ENCODE peak calls at places on chromosomes 13 and 19, in six cellular contexts. M is tibial nerve; O is CD8-positive, alpha-beta memory T cell; R is neuronal stem cell; V is stomach; F is naive thymus-derived CD4-positive, alpha-beta T cell. X is an unnamed sample. For H3K36me3 and H3K4me1, the result is how much of the 10 kb centered on the place peaks cover.

GRCh38 chr13:23652909-23653726 is 82.9 kb downstream of the TNFRSF19 start:
- DNase-seq in M (no peak), O (peak), R (no peak), V (no peak), F (no peak), X (no peak)

GRCh38 chr13:106034201-106034600 is 501.3 kb downstream of the EFNB2 start:
- DNase-seq in M (no peak), O (no peak), R (no peak), V (no peak), F (no peak), X (no peak)

GRCh38 chr13:29577135-29578051 is 18.1 kb downstream of the SLC7A1 start:
- DNase-seq in M (no peak), O (no peak), R (no peak), V (no peak), F (no peak), X (no peak)

GRCh38 chr13:112687836-112688559 is 1.8 kb upstream of the ATP11A start:
- DNase-seq in M (no peak), O (no peak), R (no peak), V (peak), F (no peak), X (no peak)

GRCh38 chr13:25232937-25233515 is 54.3 kb downstream of the MTMR6 start:
- DNase-seq in M (no peak), O (peak), R (no peak), V (no peak), F (no peak), X (peak)

GRCh38 chr13:52842440-52842839 is 6.0 kb downstream of the PCDH8 start:
- DNase-seq in M (no peak), O (no peak), R (no peak), V (no peak), F (no peak), X (no peak)

GRCh38 chr13:46909037-46909436 is 12.2 kb upstream of the HTR2A start:
- DNase-seq in M (no peak), O (no peak), R (no peak), V (no peak), F (no peak), X (no peak)

GRCh38 chr13:50712469-50712868 is 131.0 kb downstream of the DLEU7 start:
- DNase-seq in M (no peak), O (no peak), R (no peak), V (no peak), F (no peak), X (no peak)

GRCh38 chr19:30666301-30666803 is 294.2 kb downstream of the ZNF536 start:
- DNase-seq in M (no peak), O (no peak), R (peak), V (peak), F (no peak), X (peak)

GRCh38 chr19:45162464-45163143 is 1.8 kb upstream of the NKPD1 start:
- DNase-seq in M (no peak), O (no peak), R (no peak), V (no peak), F (no peak), X (no peak)

GRCh38 chr13:50389726-50390125 is 374.5 kb downstream of the KCNRG start:
- DNase-seq in M (no peak), O (no peak), R (no peak), V (no peak), F (no peak), X (no peak)

GRCh38 chr13:36344886-36345437 is 1.2 kb downstream of the SPART start:
- DNase-seq in M (no peak), O (no peak), R (no peak), V (no peak), F (peak), X (peak)

GRCh38 chr13:28324181-28324789 is 170.6 kb downstream of the FLT1 start:
- DNase-seq in M (no peak), O (peak), R (peak), V (peak), F (peak), X (peak)

GRCh38 chr13:101554420-101555125 is 102.1 kb downstream of the ITGBL1 start:
- DNase-seq in M (no peak), O (no peak), R (no peak), V (no peak), F (no peak), X (no peak)

GRCh38 chr13:100269837-100270236 is 180.9 kb downstream of the PCCA start:
- DNase-seq in M (peak), O (no peak), R (no peak), V (peak), F (no peak), X (no peak)

GRCh38 chr19:35903550-35904179 is 1.3 kb downstream of the HCST start:
- DNase-seq in M (peak), O (peak), R (no peak), V (peak), F (peak), X (peak)

GRCh38 chr13:39353988-39354387 is 249.0 kb downstream of the LHFPL6 start:
- DNase-seq in M (no peak), O (no peak), R (no peak), V (no peak), F (no peak), X (no peak)

GRCh38 chr19:42532881-42533280 is 4.6 kb upstream of the CEACAM1 start:
- DNase-seq in M (no peak), O (no peak), R (no peak), V (no peak), F (no peak), X (no peak)

GRCh38 chr13:50456111-50456510 is 387.4 kb downstream of the DLEU7 start:
- DNase-seq in M (no peak), O (no peak), R (no peak), V (no peak), F (no peak), X (no peak)

GRCh38 chr19:45922281-45922680 is 7.7 kb upstream of the NANOS2 start:
- DNase-seq in M (no peak), O (no peak), R (no peak), V (no peak), F (no peak), X (peak)

GRCh38 chr19:50492303-50493052 is 15.8 kb upstream of the GARIN5A start:
- DNase-seq in M (no peak), O (no peak), R (no peak), V (no peak), F (peak), X (no peak)

GRCh38 chr19:5897189-5897969 is 6.2 kb downstream of the NDUFA11 start:
- DNase-seq in M (no peak), O (no peak), R (no peak), V (no peak), F (no peak), X (no peak)

GRCh38 chr19:39483141-39483540 is 2.5 kb downstream of the TIMM50 start:
- DNase-seq in M (no peak), O (no peak), R (no peak), V (no peak), F (no peak), X (no peak)
- H3K36me3 ChIP-seq in M (half or more), O (under half), R (under half), V (half or more), F (under half), X (under half)

GRCh38 chr19:54162241-54162805 is 2.8 kb upstream of the LENG1 start:
- DNase-seq in M (peak), O (peak), R (no peak), V (peak), F (peak), X (peak)
- H3K4me1 ChIP-seq in M (under half), O (half or more), R (under half), V (half or more), F (under half), X (under half)

GRCh38 chr19:2805991-2806649 is 13.5 kb upstream of the ZNF554 start:
- DNase-seq in M (no peak), O (no peak), R (no peak), V (no peak), F (no peak), X (no peak)

GRCh38 chr19:2806736-2807378 is 12.8 kb upstream of the ZNF554 start:
- DNase-seq in M (no peak), O (no peak), R (no peak), V (no peak), F (no peak), X (no peak)

GRCh38 chr19:2808129-2808941 is 11.3 kb upstream of the ZNF554 start:
- DNase-seq in M (no peak), O (no peak), R (no peak), V (no peak), F (no peak), X (no peak)

GRCh38 chr19:2809387-2810140 is 10.1 kb upstream of the ZNF554 start:
- DNase-seq in M (no peak), O (no peak), R (no peak), V (no peak), F (no peak), X (no peak)

DNA sequence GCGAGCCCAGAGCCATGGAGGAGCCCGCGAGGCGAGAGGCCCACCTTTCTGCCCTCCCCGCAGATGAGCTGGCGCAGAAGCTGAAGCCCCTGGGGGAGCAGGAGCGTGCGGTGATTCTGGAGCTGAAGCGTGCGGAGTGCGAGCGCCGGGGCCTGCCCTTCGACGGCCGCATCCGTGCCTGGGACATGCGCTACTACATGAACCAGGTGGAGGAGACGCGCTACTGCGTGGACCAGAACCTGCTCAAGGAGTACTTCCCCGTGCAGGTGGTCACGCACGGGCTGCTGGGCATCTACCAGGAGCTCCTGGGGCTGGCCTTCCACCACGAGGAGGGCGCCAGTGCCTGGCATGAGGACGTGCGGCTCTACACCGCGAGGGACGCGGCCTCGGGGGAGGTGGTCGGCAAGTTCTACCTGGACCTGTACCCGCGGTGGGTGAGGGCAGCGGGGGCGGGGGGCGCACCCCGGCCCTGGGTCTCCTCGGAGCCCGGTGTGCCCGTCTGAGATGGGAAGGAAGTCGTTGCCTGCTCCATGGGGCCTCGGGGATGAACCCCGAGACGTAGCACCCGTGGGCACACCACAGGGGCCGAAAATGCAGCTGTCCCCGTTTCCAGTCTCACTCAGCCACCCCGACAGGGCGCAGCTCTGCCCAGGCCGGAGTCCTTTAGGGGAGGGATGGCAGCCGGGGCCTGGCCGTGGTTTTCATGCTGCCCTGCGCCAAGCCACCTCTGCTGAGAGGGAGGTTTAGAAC is 12.1 kb upstream of the ZNF554 start:
- DNase-seq in M (no peak), O (no peak), R (no peak), V (no peak), F (no peak), X (no peak)
- H3K36me3 ChIP-seq in M (half or more), O (under half), R (half or more), V (half or more), F (under half), X (under half)

DNA sequence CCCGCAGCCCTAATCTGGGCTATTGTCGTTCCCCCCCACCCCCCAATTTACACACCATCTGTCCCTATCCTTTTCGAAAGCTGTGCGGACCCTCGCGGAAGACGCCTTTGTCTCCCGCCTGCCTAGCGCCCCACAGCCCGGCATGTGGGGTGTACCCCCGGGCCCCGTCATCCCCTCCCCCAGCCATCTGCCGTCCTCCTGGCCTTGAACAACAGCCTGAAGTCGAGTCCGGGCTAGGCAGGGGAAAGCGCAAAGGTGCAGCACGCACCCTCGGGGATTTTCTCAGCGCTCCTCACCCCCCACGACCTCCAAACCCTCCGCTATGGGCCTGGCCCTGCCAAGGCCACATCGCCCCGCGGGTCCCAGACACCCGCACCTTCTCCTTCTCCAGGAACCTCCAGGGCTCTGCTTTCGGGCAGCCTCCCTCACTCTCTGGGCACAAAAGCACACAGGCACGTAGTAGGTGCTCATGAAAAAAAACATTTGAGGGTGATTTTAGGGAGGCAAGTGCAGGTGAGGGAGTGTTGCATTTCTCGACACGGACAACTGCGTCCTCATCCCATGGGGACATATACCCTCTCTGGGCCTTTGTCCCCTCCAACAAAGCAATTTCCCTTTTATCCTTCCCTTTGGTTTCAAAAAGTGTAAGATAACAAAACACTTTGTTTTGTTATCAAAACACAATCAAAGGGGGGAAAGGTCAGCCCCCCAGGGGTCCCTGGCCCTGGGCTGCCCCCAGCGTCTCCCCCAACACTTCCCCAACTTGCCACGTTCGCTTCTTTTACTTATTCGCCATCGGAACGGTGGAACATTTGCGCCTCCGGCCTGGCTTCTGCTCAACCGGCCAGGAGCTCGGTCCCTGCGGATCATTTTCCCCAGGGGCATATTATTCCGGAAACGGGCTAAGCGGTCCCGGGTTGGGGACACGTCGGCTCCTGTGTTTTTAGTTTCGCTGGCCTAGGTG is 16.4 kb downstream of the CCDC124 start:
- DNase-seq in M (no peak), O (no peak), R (no peak), V (no peak), F (peak), X (no peak)
- H3K4me1 ChIP-seq in M (under half), O (half or more), R (under half), V (half or more), F (under half), X (half or more)

GRCh38 chr19:17074628-17075034 is 621 bp downstream of the HAUS8 start:
- DNase-seq in M (no peak), O (peak), R (no peak), V (no peak), F (no peak), X (no peak)

GRCh38 chr19:17069249-17069648 is 6.0 kb downstream of the HAUS8 start:
- DNase-seq in M (no peak), O (no peak), R (no peak), V (no peak), F (no peak), X (no peak)

GRCh38 chr19:17070421-17070820 is 4.8 kb downstream of the HAUS8 start:
- DNase-seq in M (no peak), O (no peak), R (no peak), V (no peak), F (no peak), X (no peak)

GRCh38 chr19:17073869-17074627 is 1.2 kb downstream of the HAUS8 start:
- DNase-seq in M (no peak), O (peak), R (no peak), V (no peak), F (no peak), X (no peak)

GRCh38 chr19:17070912-17071311 is 4.3 kb downstream of the HAUS8 start:
- DNase-seq in M (no peak), O (no peak), R (no peak), V (no peak), F (no peak), X (no peak)
- H3K36me3 ChIP-seq in M (under half), O (under half), R (under half), V (under half), F (under half), X (under half)

DNA sequence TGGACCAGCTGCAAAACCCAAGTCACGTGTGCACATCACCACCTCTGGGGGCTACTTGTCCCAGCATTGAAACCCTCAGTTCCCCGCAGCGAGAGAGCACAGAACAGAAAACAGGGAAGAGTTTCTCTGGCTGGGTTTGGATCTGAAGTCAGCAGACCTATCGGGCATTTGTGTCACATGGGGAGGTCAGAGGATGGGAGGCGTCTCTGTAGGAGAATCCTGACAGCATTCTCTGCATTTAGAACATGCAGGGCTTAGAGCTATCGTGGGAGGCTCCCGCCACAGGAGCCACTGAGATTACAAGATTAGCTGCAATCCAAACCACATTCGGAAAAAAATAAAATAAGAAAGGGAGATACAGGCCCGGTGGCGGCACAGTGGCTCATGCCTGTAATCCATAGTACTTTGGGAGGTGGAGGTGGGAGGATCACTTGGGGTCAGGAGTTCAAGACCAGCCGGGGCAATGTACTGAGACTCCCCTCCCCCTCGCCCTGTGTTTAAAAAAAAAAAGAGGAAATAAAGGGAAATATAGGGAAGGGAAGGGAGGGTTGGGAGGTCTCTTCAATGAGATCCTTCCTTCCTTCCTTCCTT is 2.9 kb upstream of the TLE6 start:
- DNase-seq in M (peak), O (no peak), R (no peak), V (no peak), F (no peak), X (no peak)
- H3K4me1 ChIP-seq in M (under half), O (under half), R (under half), V (half or more), F (under half), X (under half)

DNA sequence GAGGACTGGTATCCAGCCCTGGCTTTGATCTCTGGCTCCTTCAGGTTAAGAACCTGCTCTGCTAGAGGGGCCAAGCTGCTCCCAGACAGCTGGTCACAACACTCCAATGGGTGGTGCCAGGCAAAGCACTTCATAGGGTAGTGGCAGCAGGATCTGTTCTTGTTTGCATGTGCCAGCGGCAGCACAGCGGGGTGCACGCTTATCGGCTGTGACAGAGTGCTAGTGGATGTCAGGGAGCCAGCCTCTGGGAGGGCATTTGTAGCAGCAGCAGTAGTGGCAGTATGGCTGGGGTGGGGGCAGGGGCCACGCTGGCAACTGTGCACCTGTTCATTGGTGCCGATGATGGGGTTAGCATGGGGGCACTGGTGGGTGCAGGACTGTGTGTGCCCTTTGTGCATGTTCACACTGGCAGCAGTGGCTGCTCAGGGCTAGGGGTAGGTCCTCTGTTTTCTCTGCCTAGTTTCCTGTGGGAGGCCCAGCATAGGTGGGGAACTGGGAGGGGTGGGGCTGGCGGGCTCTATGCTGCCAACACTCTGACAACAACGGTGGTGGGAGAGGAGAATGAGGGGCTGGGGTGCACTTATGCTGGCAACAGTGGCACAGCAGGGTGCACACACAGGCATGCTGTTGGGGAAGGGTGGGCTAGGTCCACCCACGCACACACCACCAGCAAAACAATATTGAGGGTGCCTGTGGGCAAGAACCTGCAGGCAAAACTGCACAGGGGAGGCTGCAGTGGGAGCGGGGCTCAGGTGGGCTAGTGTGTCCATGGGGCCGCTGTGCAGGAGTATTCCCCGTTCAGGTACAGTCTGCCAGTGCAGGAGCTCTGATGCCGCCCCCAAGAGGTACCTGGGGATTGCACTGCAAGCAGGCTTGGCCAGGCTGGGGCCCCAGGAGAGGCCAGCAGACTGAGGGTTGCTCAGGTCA is 19.3 kb downstream of the AP1M1 start:
- DNase-seq in M (no peak), O (peak), R (no peak), V (no peak), F (peak), X (peak)
- H3K36me3 ChIP-seq in M (half or more), O (under half), R (under half), V (half or more), F (under half), X (under half)

GRCh38 chr13:45327253-45327954 is 13.6 kb downstream of the TPT1 start:
- DNase-seq in M (no peak), O (no peak), R (no peak), V (no peak), F (no peak), X (no peak)
- H3K4me1 ChIP-seq in M (under half), O (under half), R (under half), V (under half), F (under half), X (under half)

DNA sequence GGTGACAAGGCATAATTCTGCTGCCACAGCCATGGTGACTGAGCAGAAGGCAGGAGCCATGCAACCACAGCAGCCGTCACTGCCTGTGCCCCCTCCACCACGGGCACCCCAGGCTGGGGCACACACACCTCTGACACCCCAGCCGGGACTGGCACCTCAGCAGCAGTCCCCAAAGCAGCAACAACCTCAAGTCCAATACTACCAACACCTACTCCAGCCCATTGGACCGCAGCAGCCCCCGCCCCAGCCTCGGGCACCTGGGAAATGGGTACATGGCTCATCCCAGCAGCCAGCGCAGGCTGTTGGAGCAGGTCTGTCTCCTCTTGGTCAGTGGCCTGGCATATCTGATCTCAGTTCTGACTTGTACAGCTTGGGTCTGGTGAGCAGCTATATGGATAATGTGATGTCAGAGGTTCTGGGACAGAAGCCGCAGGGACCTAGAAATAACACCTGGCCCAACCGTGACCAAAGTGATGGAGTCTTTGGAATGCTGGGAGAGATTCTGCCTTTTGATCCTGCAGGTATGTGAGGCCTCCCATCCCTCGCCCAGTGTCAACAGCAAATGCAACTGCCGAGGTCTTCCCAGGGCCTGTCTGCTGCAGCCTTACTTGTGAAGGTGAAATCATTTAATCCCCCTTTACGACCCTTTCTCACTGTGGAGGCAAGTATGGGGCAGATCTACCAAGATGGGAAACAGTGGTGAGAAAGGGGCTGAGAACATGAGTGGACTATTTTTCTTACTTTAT is 22.9 kb upstream of the GPI start:
- DNase-seq in M (no peak), O (no peak), R (no peak), V (no peak), F (no peak), X (no peak)
- H3K36me3 ChIP-seq in M (half or more), O (under half), R (under half), V (half or more), F (under half), X (half or more)

X was measured in CD4-positive, CD25-positive, alpha-beta regulatory T cell.